ENCODE peak calls at places on chromosomes 16 and 17, in four cellular contexts. B is upper lobe of left lung, H is psoas muscle, Z is heart left ventricle. S is an unnamed sample. For H3K4me1, the result is how much of the 10 kb centered on the place peaks cover.

GRCh38 chr17:14201087-14201486 is 35.6 kb downstream of the CDRT15 start:
- DNase-seq in B (peak), H (no peak), Z (no peak), S (no peak)

GRCh38 chr17:8857919-8858318 is 9.6 kb downstream of the PIK3R6 start:
- DNase-seq in B (no peak), H (no peak), Z (no peak), S (no peak)

GRCh38 chr17:41689497-41690299 is 1.0 kb downstream of the EIF1 start:
- DNase-seq in B (no peak), H (no peak), Z (no peak), S (no peak)

GRCh38 chr17:64146418-64147109 is 16.6 kb upstream of the ERN1 start:
- DNase-seq in B (peak), H (peak), Z (peak), S (peak)

GRCh38 chr16:72877374-72878028 is 170.4 kb downstream of the ZFHX3 start:
- DNase-seq in B (no peak), H (no peak), Z (no peak), S (no peak)

GRCh38 chr16:15907863-15908478 is 19.6 kb upstream of the CEP20 start:
- DNase-seq in B (no peak), H (no peak), Z (no peak), S (no peak)

GRCh38 chr17:8287651-8288335 is 677 bp upstream of the RANGRF start:
- DNase-seq in B (peak), H (no peak), Z (peak), S (no peak)

GRCh38 chr16:50102046-50102756 is 36.4 kb downstream of the HEATR3 start:
- DNase-seq in B (no peak), H (no peak), Z (no peak), S (no peak)

GRCh38 chr16:88923450-88923849 is 53.6 kb downstream of the CBFA2T3 start:
- DNase-seq in B (no peak), H (no peak), Z (no peak), S (no peak)

GRCh38 chr16:67207116-67207856 is 8.4 kb downstream of the ELMO3 start:
- DNase-seq in B (no peak), H (no peak), Z (peak), S (no peak)

GRCh38 chr16:67014641-67015315 is 14.2 kb upstream of the CBFB start:
- DNase-seq in B (no peak), H (no peak), Z (no peak), S (no peak)

GRCh38 chr17:19399750-19400450 is 11.1 kb upstream of the RNF112 start:
- DNase-seq in B (no peak), H (no peak), Z (no peak), S (no peak)

GRCh38 chr17:9576521-9577401 is at the start of gene CFAP52:
- DNase-seq in B (peak), H (peak), Z (peak), S (peak)

GRCh38 chr17:37233001-37233400 is 142.8 kb upstream of the C17orf78 start:
- DNase-seq in B (no peak), H (no peak), Z (no peak), S (no peak)

GRCh38 chr17:58172369-58173071 is 5.7 kb downstream of the OR4D2 start:
- DNase-seq in B (no peak), H (no peak), Z (no peak), S (no peak)

GRCh38 chr17:31532526-31532925 is 141.1 kb downstream of the RAB11FIP4 start:
- DNase-seq in B (no peak), H (no peak), Z (no peak), S (no peak)

GRCh38 chr16:82108101-82108500 is 61.9 kb downstream of the MPHOSPH6 start:
- DNase-seq in B (no peak), H (no peak), Z (no peak), S (no peak)

GRCh38 chr16:51388516-51388951 is 237.5 kb upstream of the SALL1 start:
- DNase-seq in B (no peak), H (no peak), Z (no peak), S (no peak)

GRCh38 chr16:27867122-27868110 is 196.1 kb downstream of the GSG1L start:
- DNase-seq in B (peak), H (peak), Z (no peak), S (no peak)

GRCh38 chr17:31392856-31393748 is 1.6 kb downstream of the RAB11FIP4 start:
- DNase-seq in B (peak), H (no peak), Z (no peak), S (peak)

GRCh38 chr17:34201767-34202166 is 53.3 kb upstream of the CCL2 start:
- DNase-seq in B (no peak), H (no peak), Z (no peak), S (no peak)
- TF ChIP-seq CTCF in B (no peak), H (no peak), Z (no peak), S (no peak)

GRCh38 chr16:64991011-64991410 is 130.9 kb downstream of the CDH11 start:
- DNase-seq in B (no peak), H (no peak), Z (no peak), S (no peak)
- H3K4me1 ChIP-seq in B (under half), H (under half), Z (under half), S (under half)

GRCh38 chr17:80252871-80253270 is 7.8 kb upstream of the RNF213 start:
- DNase-seq in B (peak), H (peak), Z (no peak), S (no peak)
- TF ChIP-seq CTCF in B (peak), H (peak), Z (peak), S (peak)

DNA sequence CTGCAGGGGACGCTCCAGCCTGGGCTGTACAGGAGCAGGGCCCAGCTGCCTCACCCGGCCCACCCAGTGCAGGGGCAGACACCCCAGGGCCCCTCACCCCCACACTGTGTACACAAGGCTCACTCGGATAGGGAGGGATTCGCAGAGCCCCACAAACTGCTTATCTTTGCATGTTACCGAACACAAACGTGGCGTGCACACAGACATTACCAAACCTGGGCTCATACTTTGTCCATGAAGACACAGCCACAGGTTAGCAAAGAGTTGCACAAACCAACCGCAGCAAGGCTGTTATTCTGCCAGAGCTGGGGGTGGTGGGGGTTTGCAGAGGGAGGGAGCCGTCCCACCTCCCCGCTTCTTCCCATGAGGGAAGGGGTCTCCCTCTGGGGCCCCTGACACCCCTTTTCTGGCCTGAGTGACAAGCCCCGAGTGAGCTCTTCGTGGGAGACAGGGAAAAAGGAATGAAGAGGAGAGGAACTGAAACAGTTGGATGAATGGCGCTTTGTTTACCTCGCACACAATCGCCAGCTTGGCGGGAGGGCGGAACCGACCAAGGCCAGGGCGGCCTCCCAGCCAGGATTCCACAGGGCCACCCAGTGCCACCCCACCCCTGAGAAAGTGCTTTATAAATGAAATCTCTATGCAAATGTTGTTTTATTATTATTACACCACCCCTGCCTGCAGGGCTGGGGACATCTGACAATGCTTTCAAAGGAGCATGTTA is 434 bp upstream of the CPSF4L start:
- DNase-seq in B (no peak), H (peak), Z (no peak), S (no peak)
- H3K4me1 ChIP-seq in B (under half), H (under half), Z (under half), S (under half)

GRCh38 chr16:53356478-53357207 is 77.6 kb upstream of the RBL2 start:
- DNase-seq in B (no peak), H (no peak), Z (no peak), S (no peak)
- TF ChIP-seq CTCF in B (no peak), H (no peak), Z (no peak), S (no peak)

DNA sequence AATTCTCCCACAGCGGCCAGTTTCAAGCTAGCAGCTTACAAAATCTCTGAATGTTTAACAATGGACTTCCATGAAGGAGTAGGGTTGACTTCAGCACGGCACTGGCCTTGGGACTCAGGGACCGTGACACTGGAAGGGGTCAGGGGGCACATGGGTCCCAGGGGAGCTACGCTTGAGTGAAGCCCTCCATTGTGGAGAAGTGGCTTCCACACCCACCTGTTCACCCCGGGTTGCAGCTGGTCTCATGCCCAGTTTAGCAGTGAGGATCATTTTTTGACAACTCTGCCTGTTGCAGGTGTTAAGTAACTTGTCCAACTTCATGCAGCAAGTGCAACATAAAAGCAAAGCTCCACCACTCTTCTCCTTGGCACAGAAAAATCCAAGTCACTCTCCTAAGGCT is 510.2 kb downstream of the CDH13 start:
- DNase-seq in B (no peak), H (no peak), Z (no peak), S (no peak)
- H3K4me1 ChIP-seq in B (under half), H (under half), Z (under half), S (under half)

GRCh38 chr17:67544364-67544763 is 167.3 kb downstream of the PITPNC1 start:
- DNase-seq in B (no peak), H (no peak), Z (no peak), S (no peak)

GRCh38 chr17:67546578-67547527 is 169.8 kb downstream of the PITPNC1 start:
- DNase-seq in B (peak), H (peak), Z (peak), S (peak)

DNA sequence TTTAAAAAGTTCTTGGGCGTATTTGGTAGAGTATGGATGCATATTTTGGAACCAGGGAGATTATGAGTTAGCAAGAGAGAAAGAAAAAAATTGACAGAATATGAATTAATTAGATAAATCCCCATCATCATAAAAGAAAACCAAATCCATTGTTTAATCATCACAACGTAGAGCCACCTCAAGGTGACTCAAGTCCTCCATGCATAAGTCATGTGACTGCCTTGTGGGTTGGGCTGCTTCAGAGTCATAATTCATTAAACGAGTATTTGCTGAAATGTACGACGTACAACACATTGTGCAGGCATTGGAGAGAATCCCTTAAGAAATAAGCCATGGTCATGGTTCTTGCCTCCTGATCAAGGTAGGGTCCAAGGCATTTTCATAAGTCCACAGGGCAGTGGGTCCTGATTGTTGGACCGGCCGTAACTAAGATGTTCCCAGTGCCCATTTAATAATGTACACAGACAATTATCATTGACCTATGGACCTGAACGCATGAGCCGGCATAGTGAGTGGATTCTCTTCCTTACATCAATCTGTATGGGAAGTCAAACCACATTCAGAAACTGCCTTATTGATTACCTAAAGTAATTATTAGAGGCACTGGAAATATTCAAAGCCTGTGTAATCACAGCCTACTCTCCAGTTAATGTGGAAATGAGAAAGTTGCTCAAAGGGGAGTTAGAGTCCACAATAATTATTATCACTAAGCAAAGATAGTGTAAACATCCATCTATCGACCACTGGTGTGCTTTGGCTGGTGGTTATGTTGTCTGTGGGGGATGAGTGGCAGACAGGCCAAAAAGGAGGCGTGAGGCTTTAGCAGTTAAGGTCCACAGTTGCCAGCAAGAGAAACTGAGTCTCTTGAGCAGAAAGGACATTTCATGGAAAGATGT is 165.4 kb downstream of the PITPNC1 start:
- DNase-seq in B (no peak), H (no peak), Z (no peak), S (no peak)
- TF ChIP-seq CTCF in B (no peak), H (no peak), Z (no peak), S (no peak)